ENCODE peak calls at places on chromosomes 6 and 20, in five cellular contexts. One of them, this sample, is unnamed.
A peak's percentile ranks its signal among the peaks of the same experiment; 100 is the strongest.

GRCh38 chr20:48286571-48287551 is 501.6 kb upstream of the SULF2 start:
- DNase-seq in GM12878: no peak
- DNase-seq in HCT116: no peak
- DNase-seq in HepG2: peak; percentile 63
- DNase-seq in K562: no peak
- DNase-seq in this sample: no peak

GRCh38 chr20:23684261-23684660 is 4.6 kb downstream of the CST4 start:
- DNase-seq in HCT116: no peak
- DNase-seq in HepG2: no peak
- DNase-seq in GM12878: no peak
- DNase-seq in K562: no peak
- DNase-seq in this sample: no peak

GRCh38 chr20:38143646-38144554 is 21.2 kb downstream of the TGM2 start:
- DNase-seq in K562: peak; percentile 69
- DNase-seq in HCT116: no peak
- DNase-seq in HepG2: peak; percentile 91
- DNase-seq in GM12878: no peak
- DNase-seq in this sample: no peak

GRCh38 chr6:143953922-143954321 is 54.1 kb downstream of the PLAGL1 start:
- DNase-seq in HCT116: no peak
- DNase-seq in GM12878: no peak
- DNase-seq in K562: no peak
- DNase-seq in HepG2: no peak
- DNase-seq in this sample: no peak

GRCh38 chr20:45052698-45053440 is 48.1 kb downstream of the KCNS1 start:
- DNase-seq in HepG2: no peak
- DNase-seq in K562: no peak
- DNase-seq in GM12878: peak; percentile 55
- DNase-seq in HCT116: no peak
- DNase-seq in this sample: no peak

GRCh38 chr20:44468044-44468782 is 7.5 kb upstream of the TTPAL start:
- DNase-seq in HepG2: no peak
- DNase-seq in GM12878: no peak
- DNase-seq in HCT116: no peak
- DNase-seq in K562: no peak
- DNase-seq in this sample: no peak

GRCh38 chr6:163355471-163355991 is 59.0 kb upstream of the QKI start:
- DNase-seq in HCT116: no peak
- DNase-seq in HepG2: peak; percentile 15
- DNase-seq in K562: no peak
- DNase-seq in GM12878: no peak
- DNase-seq in this sample: no peak

GRCh38 chr6:35487653-35488516 is 9.0 kb downstream of the TEAD3 start:
- DNase-seq in GM12878: no peak
- DNase-seq in K562: no peak
- DNase-seq in HepG2: no peak
- DNase-seq in HCT116: no peak
- DNase-seq in this sample: peak; percentile 60

GRCh38 chr6:89966250-89966588 is 72.0 kb downstream of the GJA10 start:
- DNase-seq in K562: no peak
- DNase-seq in GM12878: no peak
- DNase-seq in HepG2: no peak
- DNase-seq in HCT116: no peak
- DNase-seq in this sample: no peak

GRCh38 chr6:109308018-109308492 is 74.2 kb downstream of the CD164 start:
- DNase-seq in GM12878: no peak
- DNase-seq in K562: peak; percentile 89
- DNase-seq in HepG2: peak; percentile 31
- DNase-seq in HCT116: no peak
- DNase-seq in this sample: no peak

GRCh38 chr6:17032595-17033591 is 69.0 kb upstream of the STMND1 start:
- DNase-seq in HCT116: no peak
- DNase-seq in K562: no peak
- DNase-seq in HepG2: no peak
- DNase-seq in GM12878: no peak
- DNase-seq in this sample: no peak

GRCh38 chr20:33694666-33695065 is 8.5 kb upstream of the E2F1 start:
- DNase-seq in GM12878: no peak
- DNase-seq in HCT116: no peak
- DNase-seq in K562: no peak
- DNase-seq in HepG2: no peak
- DNase-seq in this sample: no peak

GRCh38 chr20:35618372-35619131 is 2.9 kb downstream of the SPAG4 start:
- DNase-seq in K562: no peak
- DNase-seq in HepG2: no peak
- DNase-seq in HCT116: no peak
- DNase-seq in GM12878: no peak
- DNase-seq in this sample: peak; percentile 47

GRCh38 chr6:167839755-167840154 is 13.0 kb downstream of the AFDN start:
- DNase-seq in K562: peak; percentile 67
- DNase-seq in GM12878: no peak
- DNase-seq in HepG2: peak; percentile 65
- DNase-seq in HCT116: no peak
- DNase-seq in this sample: no peak

GRCh38 chr6:74674377-74674776 is 531.5 kb downstream of the COL12A1 start:
- DNase-seq in K562: no peak
- DNase-seq in HepG2: no peak
- DNase-seq in GM12878: no peak
- DNase-seq in HCT116: no peak
- DNase-seq in this sample: no peak

GRCh38 chr6:18165746-18166145 is 10.5 kb downstream of the KDM1B start:
- DNase-seq in K562: no peak
- DNase-seq in HepG2: no peak
- DNase-seq in HCT116: no peak
- DNase-seq in GM12878: no peak
- DNase-seq in this sample: no peak

GRCh38 chr6:17703256-17703694 is 3.5 kb downstream of the NUP153 start:
- DNase-seq in K562: peak; percentile 84
- DNase-seq in HCT116: no peak
- DNase-seq in HepG2: peak; percentile 50
- DNase-seq in GM12878: no peak
- DNase-seq in this sample: no peak

GRCh38 chr6:63804381-63804956 is 168.9 kb downstream of the PHF3 start:
- DNase-seq in HepG2: no peak
- DNase-seq in GM12878: no peak
- DNase-seq in K562: no peak
- DNase-seq in HCT116: no peak
- DNase-seq in this sample: no peak

GRCh38 chr6:107941627-107942026 is 16.4 kb downstream of the SEC63 start:
- DNase-seq in HCT116: no peak
- DNase-seq in HepG2: no peak
- DNase-seq in K562: peak; percentile 74
- DNase-seq in GM12878: no peak
- DNase-seq in this sample: no peak

GRCh38 chr6:96015791-96016776 is at the start of gene FUT9:
- DNase-seq in HepG2: no peak
- DNase-seq in HCT116: no peak
- DNase-seq in GM12878: no peak
- DNase-seq in K562: no peak
- DNase-seq in this sample: peak; percentile 85

GRCh38 chr6:163347021-163347446 is 67.5 kb upstream of the QKI start:
- DNase-seq in HCT116: no peak
- DNase-seq in K562: peak; percentile 29
- DNase-seq in GM12878: no peak
- DNase-seq in HepG2: no peak
- DNase-seq in this sample: no peak

GRCh38 chr20:34049897-34050695 is 56.4 kb downstream of the RALY start:
- DNase-seq in GM12878: no peak
- DNase-seq in HepG2: no peak
- DNase-seq in K562: no peak
- DNase-seq in HCT116: no peak
- DNase-seq in this sample: no peak

DNA sequence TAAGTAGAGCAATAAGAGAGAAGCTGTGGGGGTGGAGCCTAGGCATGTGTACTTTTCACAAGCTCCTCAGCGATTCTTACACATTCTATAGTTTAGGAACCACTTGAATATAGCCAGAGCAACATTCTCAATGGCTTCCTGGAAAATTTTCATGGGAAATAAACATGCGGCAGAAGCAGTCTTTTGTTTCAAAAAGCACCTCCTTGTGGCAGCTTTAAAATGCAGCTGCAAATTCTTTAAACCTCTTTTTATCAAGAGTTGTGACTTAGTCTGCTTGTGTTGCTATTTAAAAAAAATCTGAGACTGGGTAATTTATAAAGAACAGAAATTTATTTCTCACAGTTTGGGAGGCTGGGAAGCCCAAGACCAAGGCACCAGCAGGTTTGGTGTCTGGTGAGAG is 23.8 kb downstream of the NKX2-2 start:
- DNase-seq in GM12878: no peak
- DNase-seq in HCT116: no peak
- DNase-seq in HepG2: no peak
- DNase-seq in K562: no peak
- DNase-seq in this sample: peak; percentile 35
- TF ChIP-seq CTCF in GM12878: no peak
- TF ChIP-seq CTCF in HCT116: peak; percentile 42
- TF ChIP-seq CTCF in HepG2: peak; percentile 16
- TF ChIP-seq CTCF in K562: no peak
- TF ChIP-seq CTCF in this sample: peak; percentile 51

GRCh38 chr6:100467144-100468012 is 2.7 kb upstream of the SIM1 start:
- DNase-seq in K562: no peak
- DNase-seq in GM12878: no peak
- DNase-seq in HCT116: no peak
- DNase-seq in HepG2: no peak
- DNase-seq in this sample: peak; percentile 44
- TF ChIP-seq EZH2 in K562: no peak
- TF ChIP-seq EZH2 in GM12878: no peak
- TF ChIP-seq EZH2 in HCT116: no peak
- TF ChIP-seq EZH2 in HepG2: no peak
- TF ChIP-seq EZH2 in this sample: peak; percentile 21

DNA sequence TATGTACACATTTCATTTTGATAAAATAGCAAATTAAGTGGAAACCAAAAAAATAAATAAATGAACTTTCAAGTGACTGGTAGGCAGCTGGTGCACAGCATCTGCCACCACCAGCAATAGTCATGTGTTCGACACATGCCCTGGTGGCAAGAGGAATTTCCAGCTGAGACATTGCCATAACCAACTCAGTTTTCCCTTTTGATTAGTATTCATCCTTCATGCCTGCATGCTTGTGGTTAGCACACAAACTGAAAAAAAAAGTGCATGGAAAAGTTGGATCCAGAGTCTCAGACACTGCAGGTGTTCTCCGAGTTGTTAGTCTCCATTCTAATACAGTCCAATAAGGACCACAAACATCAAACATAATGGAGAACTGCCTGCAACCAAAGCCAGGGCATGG is 156.0 kb upstream of the SOX4 start:
- DNase-seq in K562: no peak
- DNase-seq in GM12878: no peak
- DNase-seq in HepG2: no peak
- DNase-seq in HCT116: no peak
- DNase-seq in this sample: no peak
- TF ChIP-seq REST in K562: no peak
- TF ChIP-seq REST in GM12878: no peak
- TF ChIP-seq REST in HepG2: no peak
- TF ChIP-seq REST in HCT116: no peak
- TF ChIP-seq REST in this sample: no peak

GRCh38 chr6:9248125-9248524 is 812.8 kb upstream of the SLC35B3 start:
- DNase-seq in GM12878: no peak
- DNase-seq in HCT116: no peak
- DNase-seq in K562: no peak
- DNase-seq in HepG2: no peak
- DNase-seq in this sample: no peak

GRCh38 chr6:9254251-9254650 is 818.9 kb upstream of the SLC35B3 start:
- DNase-seq in HepG2: no peak
- DNase-seq in GM12878: no peak
- DNase-seq in HCT116: no peak
- DNase-seq in K562: no peak
- DNase-seq in this sample: no peak

GRCh38 chr6:9252784-9253183 is 817.4 kb upstream of the SLC35B3 start:
- DNase-seq in GM12878: no peak
- DNase-seq in K562: no peak
- DNase-seq in HepG2: no peak
- DNase-seq in HCT116: no peak
- DNase-seq in this sample: peak; percentile 7

GRCh38 chr6:9250852-9251251 is 815.5 kb upstream of the SLC35B3 start:
- DNase-seq in HCT116: peak; percentile 63
- DNase-seq in GM12878: no peak
- DNase-seq in K562: peak; percentile 4
- DNase-seq in HepG2: peak; percentile 16
- DNase-seq in this sample: peak; percentile 87
- TF ChIP-seq CTCF in HCT116: peak; percentile 73
- TF ChIP-seq CTCF in GM12878: peak; percentile 43
- TF ChIP-seq CTCF in K562: no peak
- TF ChIP-seq CTCF in HepG2: peak; percentile 82
- TF ChIP-seq CTCF in this sample: peak; percentile 85

DNA sequence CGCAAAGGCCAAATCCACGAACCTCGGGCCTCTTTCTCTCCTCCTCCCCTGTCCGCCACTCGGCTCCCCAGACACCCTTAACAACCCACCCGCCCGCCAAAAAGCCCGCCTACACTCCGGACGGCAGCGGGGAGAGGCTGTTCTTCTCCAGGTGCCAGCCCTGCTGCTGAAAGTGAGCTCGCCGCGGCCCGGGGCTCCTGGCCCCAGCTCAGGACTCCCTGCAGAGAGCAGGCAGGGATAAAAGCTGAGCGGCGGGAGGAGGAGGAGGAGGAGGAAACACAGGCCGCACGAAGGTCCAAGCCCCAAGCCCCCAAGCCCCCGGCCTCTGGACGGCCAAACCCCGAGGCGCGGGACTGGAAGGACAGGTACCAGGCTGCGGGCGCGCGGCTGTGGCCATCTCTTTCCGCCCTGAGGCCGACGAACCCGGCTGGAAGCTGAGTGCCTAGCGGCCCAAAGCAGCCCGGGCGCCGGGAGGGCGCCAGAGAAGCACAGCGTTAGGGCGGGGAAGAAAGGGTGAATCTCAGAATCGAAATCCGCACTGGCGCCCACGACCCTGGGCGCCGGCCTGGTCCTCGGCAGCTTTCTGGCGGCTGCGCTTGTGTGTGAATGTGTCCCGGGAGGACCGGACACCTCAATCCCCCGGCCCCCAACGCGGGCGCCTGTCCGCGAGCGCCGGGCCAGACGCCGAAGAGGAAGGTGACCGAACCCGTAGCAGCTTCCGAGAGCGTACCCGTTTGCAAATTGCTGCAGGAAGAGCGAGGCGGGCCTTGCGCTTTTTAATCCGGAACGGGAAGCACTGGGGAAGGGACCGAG is 3.2 kb downstream of the NRN1 start:
- DNase-seq in GM12878: no peak
- DNase-seq in HCT116: no peak
- DNase-seq in HepG2: no peak
- DNase-seq in K562: no peak
- DNase-seq in this sample: peak; percentile 76
- TF ChIP-seq EZH2 in GM12878: no peak
- TF ChIP-seq EZH2 in HCT116: no peak
- TF ChIP-seq EZH2 in HepG2: no peak
- TF ChIP-seq EZH2 in K562: no peak
- TF ChIP-seq EZH2 in this sample: peak; percentile 86

This sample was measured in GM23338.